ENCODE peak calls at places on chromosome 21, in ten cellular contexts. One of them, this sample, is unnamed.

GRCh38 chr21:23401278-23401677 is 2206.0 kb downstream of the MRPL39 start:
- DNase-seq in upper lobe of right lung: no peak
- DNase-seq in colonic mucosa: no peak
- DNase-seq in A549: peak; percentile 0
- DNase-seq in GM23248: no peak
- DNase-seq in mesenchymal stem cell: no peak
- DNase-seq in cardiac muscle cell: peak; percentile 2
- DNase-seq in tibial artery: no peak
- DNase-seq in heart left ventricle: no peak
- DNase-seq in CD4-positive, alpha-beta memory T cell: no peak
- DNase-seq in this sample: no peak

GRCh38 chr21:25561668-25562641 is 45.3 kb downstream of the MRPL39 start:
- DNase-seq in tibial artery: peak; percentile 44
- DNase-seq in GM23248: peak; percentile 86
- DNase-seq in CD4-positive, alpha-beta memory T cell: peak; percentile 76
- DNase-seq in cardiac muscle cell: peak; percentile 77
- DNase-seq in upper lobe of right lung: peak; percentile 80
- DNase-seq in colonic mucosa: peak; percentile 55
- DNase-seq in A549: peak; percentile 2
- DNase-seq in heart left ventricle: peak; percentile 43
- DNase-seq in mesenchymal stem cell: peak; percentile 79
- DNase-seq in this sample: peak; percentile 89

GRCh38 chr21:16534408-16535099 is 804.8 kb downstream of the USP25 start:
- DNase-seq in tibial artery: peak; percentile 71
- DNase-seq in upper lobe of right lung: no peak
- DNase-seq in CD4-positive, alpha-beta memory T cell: no peak
- DNase-seq in heart left ventricle: peak; percentile 83
- DNase-seq in cardiac muscle cell: peak; percentile 96
- DNase-seq in mesenchymal stem cell: no peak
- DNase-seq in colonic mucosa: peak; percentile 27
- DNase-seq in A549: peak; percentile 70
- DNase-seq in GM23248: peak; percentile 76
- DNase-seq in this sample: peak; percentile 79

GRCh38 chr21:32803651-32804050 is 32.1 kb upstream of the PAXBP1 start:
- DNase-seq in cardiac muscle cell: no peak
- DNase-seq in GM23248: peak; percentile 53
- DNase-seq in tibial artery: no peak
- DNase-seq in A549: no peak
- DNase-seq in heart left ventricle: no peak
- DNase-seq in mesenchymal stem cell: no peak
- DNase-seq in upper lobe of right lung: no peak
- DNase-seq in CD4-positive, alpha-beta memory T cell: no peak
- DNase-seq in colonic mucosa: no peak
- DNase-seq in this sample: no peak

GRCh38 chr21:40299441-40299840 is 432.2 kb downstream of the PCP4 start:
- DNase-seq in heart left ventricle: no peak
- DNase-seq in tibial artery: no peak
- DNase-seq in CD4-positive, alpha-beta memory T cell: no peak
- DNase-seq in upper lobe of right lung: no peak
- DNase-seq in A549: no peak
- DNase-seq in cardiac muscle cell: no peak
- DNase-seq in mesenchymal stem cell: no peak
- DNase-seq in GM23248: no peak
- DNase-seq in colonic mucosa: no peak
- DNase-seq in this sample: no peak

GRCh38 chr21:44090332-44090731 is 16.9 kb upstream of the PWP2 start:
- DNase-seq in cardiac muscle cell: no peak
- DNase-seq in heart left ventricle: peak; percentile 10
- DNase-seq in CD4-positive, alpha-beta memory T cell: peak; percentile 57
- DNase-seq in mesenchymal stem cell: no peak
- DNase-seq in colonic mucosa: peak; percentile 92
- DNase-seq in GM23248: no peak
- DNase-seq in A549: no peak
- DNase-seq in tibial artery: no peak
- DNase-seq in upper lobe of right lung: peak; percentile 56
- DNase-seq in this sample: peak; percentile 58

GRCh38 chr21:23968722-23969647 is 1638.3 kb downstream of the MRPL39 start:
- DNase-seq in colonic mucosa: peak; percentile 22
- DNase-seq in A549: peak; percentile 4
- DNase-seq in heart left ventricle: no peak
- DNase-seq in CD4-positive, alpha-beta memory T cell: peak; percentile 82
- DNase-seq in cardiac muscle cell: no peak
- DNase-seq in tibial artery: no peak
- DNase-seq in upper lobe of right lung: no peak
- DNase-seq in GM23248: peak; percentile 0
- DNase-seq in mesenchymal stem cell: no peak
- DNase-seq in this sample: no peak

GRCh38 chr21:25298512-25299491 is 308.5 kb downstream of the MRPL39 start:
- DNase-seq in mesenchymal stem cell: no peak
- DNase-seq in tibial artery: no peak
- DNase-seq in GM23248: no peak
- DNase-seq in cardiac muscle cell: no peak
- DNase-seq in colonic mucosa: no peak
- DNase-seq in A549: no peak
- DNase-seq in upper lobe of right lung: no peak
- DNase-seq in heart left ventricle: no peak
- DNase-seq in CD4-positive, alpha-beta memory T cell: no peak
- DNase-seq in this sample: no peak

GRCh38 chr21:28375708-28376385 is 616.8 kb downstream of the LTN1 start:
- DNase-seq in CD4-positive, alpha-beta memory T cell: no peak
- DNase-seq in heart left ventricle: no peak
- DNase-seq in tibial artery: no peak
- DNase-seq in A549: no peak
- DNase-seq in upper lobe of right lung: no peak
- DNase-seq in cardiac muscle cell: peak; percentile 39
- DNase-seq in mesenchymal stem cell: peak; percentile 23
- DNase-seq in colonic mucosa: no peak
- DNase-seq in GM23248: peak; percentile 29
- DNase-seq in this sample: no peak

GRCh38 chr21:18275740-18276139 is 31.1 kb downstream of the CHODL start:
- DNase-seq in cardiac muscle cell: no peak
- DNase-seq in A549: no peak
- DNase-seq in upper lobe of right lung: no peak
- DNase-seq in colonic mucosa: no peak
- DNase-seq in tibial artery: no peak
- DNase-seq in heart left ventricle: no peak
- DNase-seq in GM23248: no peak
- DNase-seq in CD4-positive, alpha-beta memory T cell: no peak
- DNase-seq in mesenchymal stem cell: no peak
- DNase-seq in this sample: no peak

GRCh38 chr21:31644648-31645047 is 14.8 kb upstream of the SOD1 start:
- DNase-seq in CD4-positive, alpha-beta memory T cell: no peak
- DNase-seq in GM23248: no peak
- DNase-seq in heart left ventricle: no peak
- DNase-seq in upper lobe of right lung: no peak
- DNase-seq in mesenchymal stem cell: no peak
- DNase-seq in A549: no peak
- DNase-seq in cardiac muscle cell: peak; percentile 26
- DNase-seq in colonic mucosa: peak; percentile 52
- DNase-seq in tibial artery: no peak
- DNase-seq in this sample: no peak

GRCh38 chr21:27290020-27290419 is 323.1 kb upstream of the ADAMTS5 start:
- DNase-seq in upper lobe of right lung: no peak
- DNase-seq in CD4-positive, alpha-beta memory T cell: no peak
- DNase-seq in heart left ventricle: no peak
- DNase-seq in tibial artery: no peak
- DNase-seq in cardiac muscle cell: no peak
- DNase-seq in A549: no peak
- DNase-seq in GM23248: no peak
- DNase-seq in colonic mucosa: no peak
- DNase-seq in mesenchymal stem cell: no peak
- DNase-seq in this sample: no peak

GRCh38 chr21:43880111-43880985 is 15.3 kb downstream of the AGPAT3 start:
- DNase-seq in colonic mucosa: no peak
- DNase-seq in mesenchymal stem cell: peak; percentile 26
- DNase-seq in CD4-positive, alpha-beta memory T cell: no peak
- DNase-seq in A549: no peak
- DNase-seq in cardiac muscle cell: no peak
- DNase-seq in heart left ventricle: no peak
- DNase-seq in tibial artery: no peak
- DNase-seq in GM23248: peak; percentile 68
- DNase-seq in upper lobe of right lung: peak; percentile 80
- DNase-seq in this sample: no peak

GRCh38 chr21:44520326-44521300 is 19.4 kb downstream of the KRTAP10-1 start:
- DNase-seq in A549: no peak
- DNase-seq in mesenchymal stem cell: no peak
- DNase-seq in cardiac muscle cell: no peak
- DNase-seq in heart left ventricle: no peak
- DNase-seq in colonic mucosa: no peak
- DNase-seq in GM23248: no peak
- DNase-seq in CD4-positive, alpha-beta memory T cell: no peak
- DNase-seq in tibial artery: peak; percentile 14
- DNase-seq in upper lobe of right lung: peak; percentile 58
- DNase-seq in this sample: peak; percentile 40

GRCh38 chr21:44349847-44350772 is 3.3 kb upstream of the TRPM2 start:
- DNase-seq in colonic mucosa: no peak
- DNase-seq in upper lobe of right lung: no peak
- DNase-seq in tibial artery: no peak
- DNase-seq in cardiac muscle cell: no peak
- DNase-seq in CD4-positive, alpha-beta memory T cell: no peak
- DNase-seq in GM23248: no peak
- DNase-seq in A549: no peak
- DNase-seq in heart left ventricle: no peak
- DNase-seq in mesenchymal stem cell: no peak
- DNase-seq in this sample: no peak

DNA sequence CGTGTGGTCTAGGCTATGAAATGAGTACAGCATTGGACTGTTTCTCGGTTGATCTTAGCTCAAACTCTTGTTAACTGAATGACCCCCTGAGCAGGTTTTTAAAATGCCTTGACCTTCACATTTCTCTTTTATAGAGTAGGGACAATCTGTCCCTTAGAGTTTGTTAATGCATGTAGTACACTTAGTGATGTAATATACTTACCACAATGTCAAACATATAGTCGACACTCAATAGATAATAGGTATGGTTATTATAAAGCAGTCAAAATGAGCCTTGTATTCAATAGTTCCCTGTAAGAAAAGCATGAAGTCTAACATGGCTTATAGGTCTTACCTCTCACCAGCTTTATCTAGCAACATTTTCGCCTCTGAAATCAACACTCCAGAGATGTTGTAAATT is 161.0 kb upstream of the RUNX1 start:
- DNase-seq in tibial artery: no peak
- DNase-seq in cardiac muscle cell: no peak
- DNase-seq in heart left ventricle: no peak
- DNase-seq in A549: no peak
- DNase-seq in mesenchymal stem cell: no peak
- DNase-seq in GM23248: no peak
- DNase-seq in colonic mucosa: no peak
- DNase-seq in CD4-positive, alpha-beta memory T cell: no peak
- DNase-seq in upper lobe of right lung: no peak
- DNase-seq in this sample: no peak
- H3K27ac ChIP-seq in tibial artery: no peak overlapping the region
- H3K27ac ChIP-seq in cardiac muscle cell: no peak overlapping the region
- H3K27ac ChIP-seq in heart left ventricle: no peak overlapping the region
- H3K27ac ChIP-seq in A549: no peak overlapping the region
- H3K27ac ChIP-seq in mesenchymal stem cell: no peak overlapping the region
- H3K27ac ChIP-seq in GM23248: no peak overlapping the region
- H3K27ac ChIP-seq in colonic mucosa: no peak overlapping the region
- H3K27ac ChIP-seq in CD4-positive, alpha-beta memory T cell: no peak overlapping the region
- H3K27ac ChIP-seq in upper lobe of right lung: no peak overlapping the region
- H3K27ac ChIP-seq in this sample: no peak overlapping the region

GRCh38 chr21:38819719-38820147 is 14.0 kb downstream of the ETS2 start:
- DNase-seq in CD4-positive, alpha-beta memory T cell: no peak
- DNase-seq in cardiac muscle cell: no peak
- DNase-seq in mesenchymal stem cell: peak; percentile 63
- DNase-seq in upper lobe of right lung: no peak
- DNase-seq in heart left ventricle: no peak
- DNase-seq in A549: peak; percentile 54
- DNase-seq in tibial artery: no peak
- DNase-seq in GM23248: peak; percentile 68
- DNase-seq in colonic mucosa: peak; percentile 67
- DNase-seq in this sample: no peak

GRCh38 chr21:38819051-38819718 is 13.5 kb downstream of the ETS2 start:
- DNase-seq in heart left ventricle: no peak
- DNase-seq in upper lobe of right lung: no peak
- DNase-seq in GM23248: no peak
- DNase-seq in colonic mucosa: peak; percentile 61
- DNase-seq in tibial artery: no peak
- DNase-seq in cardiac muscle cell: no peak
- DNase-seq in A549: no peak
- DNase-seq in mesenchymal stem cell: no peak
- DNase-seq in CD4-positive, alpha-beta memory T cell: no peak
- DNase-seq in this sample: no peak

GRCh38 chr21:38818336-38818723 is 12.6 kb downstream of the ETS2 start:
- DNase-seq in GM23248: no peak
- DNase-seq in mesenchymal stem cell: no peak
- DNase-seq in cardiac muscle cell: no peak
- DNase-seq in upper lobe of right lung: no peak
- DNase-seq in colonic mucosa: peak; percentile 28
- DNase-seq in tibial artery: no peak
- DNase-seq in CD4-positive, alpha-beta memory T cell: no peak
- DNase-seq in A549: no peak
- DNase-seq in heart left ventricle: no peak
- DNase-seq in this sample: no peak

GRCh38 chr21:38816400-38816973 is 10.8 kb downstream of the ETS2 start:
- DNase-seq in colonic mucosa: no peak
- DNase-seq in tibial artery: no peak
- DNase-seq in GM23248: no peak
- DNase-seq in cardiac muscle cell: no peak
- DNase-seq in heart left ventricle: no peak
- DNase-seq in CD4-positive, alpha-beta memory T cell: no peak
- DNase-seq in upper lobe of right lung: no peak
- DNase-seq in mesenchymal stem cell: no peak
- DNase-seq in A549: no peak
- DNase-seq in this sample: no peak

GRCh38 chr21:38817371-38818335 is 11.9 kb downstream of the ETS2 start:
- DNase-seq in heart left ventricle: no peak
- DNase-seq in cardiac muscle cell: peak; percentile 59
- DNase-seq in tibial artery: no peak
- DNase-seq in A549: no peak
- DNase-seq in CD4-positive, alpha-beta memory T cell: no peak
- DNase-seq in upper lobe of right lung: no peak
- DNase-seq in mesenchymal stem cell: peak; percentile 89
- DNase-seq in colonic mucosa: no peak
- DNase-seq in GM23248: peak; percentile 90
- DNase-seq in this sample: no peak
- H3K27ac ChIP-seq in heart left ventricle: no peak overlapping the region
- H3K27ac ChIP-seq in cardiac muscle cell: no peak overlapping the region
- H3K27ac ChIP-seq in tibial artery: peak overlapping the region; percentile 65
- H3K27ac ChIP-seq in A549: peak overlapping the region; percentile 31
- H3K27ac ChIP-seq in CD4-positive, alpha-beta memory T cell: no peak overlapping the region
- H3K27ac ChIP-seq in upper lobe of right lung: peak overlapping the region; percentile 49
- H3K27ac ChIP-seq in mesenchymal stem cell: no peak overlapping the region
- H3K27ac ChIP-seq in colonic mucosa: peak overlapping the region; percentile 63
- H3K27ac ChIP-seq in GM23248: peak overlapping the region; percentile 31
- H3K27ac ChIP-seq in this sample: peak overlapping the region; percentile 3

GRCh38 chr21:37435719-37436118 is 69.1 kb downstream of the DYRK1A start:
- DNase-seq in GM23248: no peak
- DNase-seq in A549: no peak
- DNase-seq in cardiac muscle cell: no peak
- DNase-seq in heart left ventricle: no peak
- DNase-seq in CD4-positive, alpha-beta memory T cell: no peak
- DNase-seq in colonic mucosa: no peak
- DNase-seq in mesenchymal stem cell: no peak
- DNase-seq in upper lobe of right lung: no peak
- DNase-seq in tibial artery: no peak
- DNase-seq in this sample: no peak
- H3K27ac ChIP-seq in GM23248: peak overlapping the region; percentile 25
- H3K27ac ChIP-seq in A549: no peak overlapping the region
- H3K27ac ChIP-seq in cardiac muscle cell: peak overlapping the region; percentile 87
- H3K27ac ChIP-seq in heart left ventricle: peak overlapping the region; percentile 25
- H3K27ac ChIP-seq in CD4-positive, alpha-beta memory T cell: no peak overlapping the region
- H3K27ac ChIP-seq in colonic mucosa: no peak overlapping the region
- H3K27ac ChIP-seq in mesenchymal stem cell: no peak overlapping the region
- H3K27ac ChIP-seq in upper lobe of right lung: no peak overlapping the region
- H3K27ac ChIP-seq in tibial artery: no peak overlapping the region
- H3K27ac ChIP-seq in this sample: no peak overlapping the region

GRCh38 chr21:45994738-45995685 is 13.4 kb downstream of the COL6A1 start:
- DNase-seq in GM23248: no peak
- DNase-seq in A549: no peak
- DNase-seq in CD4-positive, alpha-beta memory T cell: peak; percentile 23
- DNase-seq in upper lobe of right lung: peak; percentile 52
- DNase-seq in tibial artery: no peak
- DNase-seq in heart left ventricle: peak; percentile 15
- DNase-seq in colonic mucosa: peak; percentile 14
- DNase-seq in cardiac muscle cell: no peak
- DNase-seq in mesenchymal stem cell: no peak
- DNase-seq in this sample: peak; percentile 36
- H3K27ac ChIP-seq in GM23248: peak overlapping the region; percentile 10
- H3K27ac ChIP-seq in A549: no peak overlapping the region
- H3K27ac ChIP-seq in CD4-positive, alpha-beta memory T cell: no peak overlapping the region
- H3K27ac ChIP-seq in upper lobe of right lung: no peak overlapping the region
- H3K27ac ChIP-seq in tibial artery: peak overlapping the region; percentile 82
- H3K27ac ChIP-seq in heart left ventricle: no peak overlapping the region
- H3K27ac ChIP-seq in colonic mucosa: no peak overlapping the region
- H3K27ac ChIP-seq in cardiac muscle cell: no peak overlapping the region
- H3K27ac ChIP-seq in mesenchymal stem cell: no peak overlapping the region
- H3K27ac ChIP-seq in this sample: no peak overlapping the region